ENCODE peak calls at places on chromosome 4, in eight cellular contexts. U, M, I, A, C, N, P and V are unnamed samples.

GRCh38 chr4:76958891-76959290 is 9.3 kb downstream of the SEPTIN11 start:
- DNase-seq in U (no peak), M (no peak), I (no peak), A (no peak), C (no peak), N (no peak), P (no peak), V (no peak)

GRCh38 chr4:188867796-188868195 is 728.6 kb downstream of the TRIML1 start:
- DNase-seq in U (no peak), M (no peak), I (no peak), A (no peak), C (no peak), N (no peak), P (no peak), V (no peak)

GRCh38 chr4:181676546-181676945 is 566.7 kb upstream of the TENM3 start:
- DNase-seq in U (no peak), M (no peak), I (no peak), A (no peak), C (no peak), N (no peak), P (no peak), V (no peak)

GRCh38 chr4:3224971-3225850 is 23.7 kb upstream of the MSANTD1 start:
- DNase-seq in U (peak; percentile 39), M (no peak), I (no peak), A (no peak), C (no peak), N (no peak), P (no peak), V (peak; percentile 10)

GRCh38 chr4:40749717-40750460 is at the start of gene NSUN7:
- DNase-seq in U (peak; percentile 57), M (peak; percentile 64), I (peak; percentile 26), A (peak; percentile 68), C (peak; percentile 85), N (no peak), P (no peak), V (peak; percentile 92)

GRCh38 chr4:4395849-4396627 is 9.1 kb downstream of the NSG1 start:
- DNase-seq in U (peak; percentile 28), M (peak; percentile 44), I (peak; percentile 47), A (no peak), C (no peak), N (no peak), P (no peak), V (no peak)

GRCh38 chr4:83108101-83108861 is 6.2 kb downstream of the PLAC8 start:
- DNase-seq in U (no peak), M (no peak), I (no peak), A (no peak), C (no peak), N (no peak), P (no peak), V (no peak)

GRCh38 chr4:112589207-112589606 is 47.5 kb downstream of the ZGRF1 start:
- DNase-seq in U (no peak), M (no peak), I (peak; percentile 21), A (no peak), C (no peak), N (no peak), P (no peak), V (no peak)

GRCh38 chr4:28402751-28403150 is 1542.1 kb downstream of the STIM2 start:
- DNase-seq in U (no peak), M (no peak), I (no peak), A (no peak), C (no peak), N (no peak), P (no peak), V (no peak)

GRCh38 chr4:14856927-14857220 is 145.4 kb upstream of the CPEB2 start:
- DNase-seq in U (no peak), M (no peak), I (no peak), A (no peak), C (no peak), N (no peak), P (no peak), V (no peak)

GRCh38 chr4:110808371-110808878 is 185.5 kb upstream of the PITX2 start:
- DNase-seq in U (no peak), M (no peak), I (peak; percentile 41), A (no peak), C (no peak), N (no peak), P (no peak), V (no peak)

DNA sequence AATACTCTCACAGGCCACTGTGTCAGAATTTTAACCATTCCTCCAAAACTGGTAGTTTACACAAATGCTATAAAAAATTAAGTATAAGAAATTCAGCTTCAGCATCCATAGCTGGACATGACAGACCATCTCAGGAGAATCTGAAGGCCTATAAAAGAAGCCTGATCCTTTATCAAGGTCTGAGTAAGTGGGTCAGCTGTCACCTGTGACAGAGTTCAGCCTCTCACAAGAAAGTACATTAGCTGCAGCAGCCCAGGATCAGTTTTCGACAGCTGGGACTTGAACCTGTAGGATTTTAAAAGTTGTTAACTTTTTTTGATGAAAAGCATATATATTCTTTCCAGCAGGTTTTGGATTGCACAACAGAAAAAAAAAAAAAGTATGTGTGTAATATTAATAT is 60.7 kb downstream of the PPP3CA start:
- DNase-seq in U (no peak), M (no peak), I (no peak), A (no peak), C (no peak), N (no peak), P (no peak), V (no peak)
- H3K4me1 ChIP-seq in U (peaks cover 49% of the 10 kb centered on the region), M (peaks cover 18% of the 10 kb centered on the region), I (peaks cover 22% of the 10 kb centered on the region), A (peaks cover 75% of the 10 kb centered on the region), C (peaks cover 52% of the 10 kb centered on the region), N (no peaks in the 10 kb centered on the region), P (peaks cover 15% of the 10 kb centered on the region), V (peaks cover 44% of the 10 kb centered on the region)

DNA sequence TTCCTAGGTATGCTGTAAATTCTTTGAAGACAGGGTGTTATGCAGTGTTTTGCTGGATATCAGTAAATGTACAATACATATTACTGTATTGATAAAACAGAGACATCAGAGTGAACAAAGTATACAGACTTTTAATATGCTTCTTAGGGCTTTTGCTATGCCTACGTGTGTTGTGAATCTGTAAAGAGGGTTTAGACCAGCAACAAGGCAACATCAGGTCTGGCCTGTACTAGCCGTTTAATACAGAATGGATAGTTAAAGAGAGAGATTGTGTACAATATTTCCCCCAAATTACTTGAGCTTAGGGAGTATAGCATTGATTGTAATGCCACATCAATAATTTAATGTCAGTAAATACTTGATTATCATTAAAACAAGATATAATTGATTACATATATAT is 75.2 kb downstream of the PAQR3 start:
- DNase-seq in U (no peak), M (no peak), I (no peak), A (no peak), C (no peak), N (no peak), P (no peak), V (no peak)
- TF ChIP-seq CTCF in U (no peak), M (no peak), I (no peak), A (no peak), C (no peak), N (no peak), P (no peak), V (no peak)

GRCh38 chr4:139825523-139826014 is 159.9 kb downstream of the MGST2 start:
- DNase-seq in U (no peak), M (no peak), I (no peak), A (no peak), C (no peak), N (no peak), P (no peak), V (no peak)

GRCh38 chr4:139823345-139823744 is 157.7 kb downstream of the MGST2 start:
- DNase-seq in U (no peak), M (no peak), I (no peak), A (no peak), C (no peak), N (no peak), P (no peak), V (no peak)

GRCh38 chr4:139824882-139825522 is 159.4 kb downstream of the MGST2 start:
- DNase-seq in U (no peak), M (no peak), I (no peak), A (no peak), C (no peak), N (no peak), P (no peak), V (no peak)

GRCh38 chr4:139823746-139824145 is 158.1 kb downstream of the MGST2 start:
- DNase-seq in U (no peak), M (no peak), I (no peak), A (no peak), C (no peak), N (no peak), P (no peak), V (no peak)

GRCh38 chr4:139822391-139822790 is 156.8 kb downstream of the MGST2 start:
- DNase-seq in U (no peak), M (no peak), I (no peak), A (no peak), C (no peak), N (no peak), P (no peak), V (no peak)
- H3K27ac ChIP-seq in U (no peak overlapping the region), M (no peak overlapping the region), I (no peak overlapping the region), A (no peak overlapping the region), C (no peak overlapping the region), N (no peak overlapping the region), P (no peak overlapping the region), V (no peak overlapping the region)

GRCh38 chr4:88814043-88814617 is 116.5 kb upstream of the NAP1L5 start:
- DNase-seq in U (no peak), M (no peak), I (no peak), A (no peak), C (peak; percentile 39), N (no peak), P (no peak), V (peak; percentile 66)
- H3K4me1 ChIP-seq in U (peaks cover 56% of the 10 kb centered on the region), M (peaks cover 8% of the 10 kb centered on the region), I (peaks cover 37% of the 10 kb centered on the region), A (peaks cover 29% of the 10 kb centered on the region), C (peaks cover 26% of the 10 kb centered on the region), N (no peaks in the 10 kb centered on the region), P (no peaks in the 10 kb centered on the region), V (peaks cover 83% of the 10 kb centered on the region)

GRCh38 chr4:139030614-139031235 is 15.1 kb downstream of the NOCT start:
- DNase-seq in U (peak; percentile 66), M (peak; percentile 64), I (peak; percentile 89), A (no peak), C (peak; percentile 79), N (peak; percentile 59), P (peak; percentile 50), V (peak; percentile 87)

GRCh38 chr4:139025841-139026240 is 10.3 kb downstream of the NOCT start:
- DNase-seq in U (no peak), M (no peak), I (no peak), A (no peak), C (no peak), N (no peak), P (no peak), V (no peak)

GRCh38 chr4:139024686-139025085 is 9.1 kb downstream of the NOCT start:
- DNase-seq in U (no peak), M (no peak), I (no peak), A (no peak), C (no peak), N (no peak), P (no peak), V (no peak)

GRCh38 chr4:139027771-139028170 is 12.2 kb downstream of the NOCT start:
- DNase-seq in U (no peak), M (no peak), I (no peak), A (no peak), C (no peak), N (no peak), P (no peak), V (no peak)

GRCh38 chr4:139028191-139028661 is 12.6 kb downstream of the NOCT start:
- DNase-seq in U (peak; percentile 92), M (no peak), I (no peak), A (no peak), C (peak; percentile 80), N (no peak), P (no peak), V (peak; percentile 82)
- TF ChIP-seq CTCF in U (no peak), M (no peak), I (no peak), A (no peak), C (no peak), N (no peak), P (no peak), V (peak; percentile 8)